ENCODE peak calls at places on chromosomes 11 and 22, in nine cellular contexts. G is lung; O is fibroblast of the aortic adventitia; Q is Right ventricle myocardium superior; T is NCI-H1092; L is NCI-H748 treated with DMSO at 0.1 percent for 48 hours; K is neural crest cell; Z is DMS153; V is CD8-positive, alpha-beta memory T cell. X is an unnamed sample.

GRCh38 chr11:1824221-1825038 is 10.4 kb upstream of the SYT8 start:
- DNase-seq in G (no peak), O (no peak), Q (no peak), T (no peak), L (no peak), K (no peak), Z (no peak), V (no peak), X (no peak)

GRCh38 chr11:110296226-110297081 is at the start of gene RDX:
- DNase-seq in G (peak), O (peak), Q (peak), T (peak), L (peak), K (peak), Z (peak), V (peak), X (peak)

GRCh38 chr11:112881461-112881860 is 79.8 kb upstream of the NCAM1 start:
- DNase-seq in G (peak), O (peak), Q (peak), T (peak), L (peak), K (peak), Z (peak), V (no peak), X (no peak)

GRCh38 chr11:36817336-36817965 is 219.4 kb upstream of the RAG2 start:
- DNase-seq in G (no peak), O (peak), Q (no peak), T (no peak), L (no peak), K (no peak), Z (no peak), V (no peak), X (no peak)

GRCh38 chr11:10387209-10388083 is 67.6 kb upstream of the AMPD3 start:
- DNase-seq in G (no peak), O (peak), Q (peak), T (no peak), L (no peak), K (no peak), Z (peak), V (no peak), X (no peak)

GRCh38 chr11:17148536-17148935 is 59.2 kb downstream of the PIK3C2A start:
- DNase-seq in G (no peak), O (peak), Q (no peak), T (no peak), L (no peak), K (no peak), Z (no peak), V (no peak), X (no peak)

GRCh38 chr11:12802418-12803085 is 128.3 kb downstream of the TEAD1 start:
- DNase-seq in G (peak), O (peak), Q (peak), T (peak), L (peak), K (no peak), Z (peak), V (no peak), X (peak)

GRCh38 chr22:43313497-43314474 is 29.4 kb downstream of the SCUBE1 start:
- DNase-seq in G (no peak), O (peak), Q (peak), T (no peak), L (no peak), K (no peak), Z (no peak), V (no peak), X (no peak)

GRCh38 chr22:44597616-44598015 is 99.6 kb upstream of the RTL6 start:
- DNase-seq in G (no peak), O (no peak), Q (no peak), T (peak), L (peak), K (no peak), Z (peak), V (no peak), X (peak)

X was measured in NCI-H1105.